ENCODE peak calls at places on chromosome 9, in eight cellular contexts. J, T, W, X, E, N, L and G are unnamed samples.

GRCh38 chr9:123525957-123526356 is 170.0 kb downstream of the CRB2 start:
- DNase-seq in J (no peak), T (no peak), W (no peak), X (no peak), E (no peak), N (no peak), L (no peak), G (no peak)

GRCh38 chr9:96149142-96149541 is 152.8 kb downstream of the HSD17B3 start:
- DNase-seq in J (no peak), T (no peak), W (no peak), X (no peak), E (no peak), N (no peak), L (no peak), G (no peak)

GRCh38 chr9:127983847-127984289 is 3.1 kb upstream of the EEIG1 start:
- DNase-seq in J (no peak), T (no peak), W (no peak), X (peak; percentile 43), E (no peak), N (no peak), L (no peak), G (no peak)

GRCh38 chr9:107486674-107487520 is 2.7 kb downstream of the KLF4 start:
- DNase-seq in J (peak; percentile 28), T (peak; percentile 40), W (no peak), X (peak; percentile 69), E (no peak), N (no peak), L (no peak), G (peak; percentile 33)

GRCh38 chr9:137369111-137369787 is 53.7 kb downstream of the EXD3 start:
- DNase-seq in J (no peak), T (no peak), W (no peak), X (peak; percentile 47), E (no peak), N (no peak), L (no peak), G (no peak)

GRCh38 chr9:15244001-15244441 is 63.0 kb downstream of the TTC39B start:
- DNase-seq in J (no peak), T (peak; percentile 64), W (no peak), X (no peak), E (peak; percentile 31), N (peak; percentile 25), L (no peak), G (no peak)

GRCh38 chr9:133522073-133522910 is 2.5 kb downstream of the MYMK start:
- DNase-seq in J (no peak), T (no peak), W (no peak), X (no peak), E (no peak), N (no peak), L (no peak), G (no peak)

GRCh38 chr9:98540476-98540875 is 168.3 kb downstream of the GABBR2 start:
- DNase-seq in J (no peak), T (no peak), W (no peak), X (no peak), E (no peak), N (no peak), L (no peak), G (no peak)

GRCh38 chr9:114177423-114178064 is 22.2 kb downstream of the COL27A1 start:
- DNase-seq in J (no peak), T (peak; percentile 67), W (no peak), X (no peak), E (peak; percentile 69), N (peak; percentile 89), L (no peak), G (no peak)

GRCh38 chr9:78354324-78354973 is 57.5 kb downstream of the PSAT1 start:
- DNase-seq in J (no peak), T (no peak), W (no peak), X (no peak), E (no peak), N (no peak), L (no peak), G (no peak)

GRCh38 chr9:100673249-100673648 is 95.4 kb downstream of the CAVIN4 start:
- DNase-seq in J (no peak), T (no peak), W (no peak), X (no peak), E (no peak), N (no peak), L (no peak), G (no peak)

GRCh38 chr9:137305060-137305787 is 3.2 kb upstream of the NRARP start:
- DNase-seq in J (peak; percentile 43), T (no peak), W (peak; percentile 61), X (peak; percentile 86), E (peak; percentile 79), N (no peak), L (no peak), G (peak; percentile 89)

GRCh38 chr9:124045076-124045829 is 33.7 kb downstream of the LHX2 start:
- DNase-seq in J (peak; percentile 49), T (peak; percentile 40), W (no peak), X (peak; percentile 75), E (peak; percentile 75), N (peak; percentile 35), L (no peak), G (no peak)

GRCh38 chr9:134413890-134414731 is 87.9 kb downstream of the RXRA start:
- DNase-seq in J (peak; percentile 79), T (peak; percentile 79), W (peak; percentile 26), X (no peak), E (peak; percentile 96), N (peak; percentile 97), L (no peak), G (no peak)

GRCh38 chr9:121985792-121986494 is 107.2 kb downstream of the TTLL11 start:
- DNase-seq in J (peak; percentile 80), T (peak; percentile 88), W (no peak), X (peak; percentile 62), E (peak; percentile 30), N (peak; percentile 18), L (no peak), G (no peak)

GRCh38 chr9:129596541-129597328 is 24.2 kb downstream of the C9orf50 start:
- DNase-seq in J (peak; percentile 67), T (peak; percentile 54), W (peak; percentile 90), X (peak; percentile 93), E (peak; percentile 75), N (no peak), L (peak; percentile 52), G (peak; percentile 76)

GRCh38 chr9:131875828-131876485 is 136.1 kb upstream of the RAPGEF1 start:
- DNase-seq in J (no peak), T (peak; percentile 9), W (no peak), X (no peak), E (peak; percentile 65), N (peak; percentile 81), L (no peak), G (no peak)

GRCh38 chr9:3873818-3874217 is 348.0 kb upstream of the RFX3 start:
- DNase-seq in J (no peak), T (peak; percentile 52), W (no peak), X (no peak), E (no peak), N (peak; percentile 31), L (no peak), G (no peak)

GRCh38 chr9:94767331-94768099 is 41.0 kb downstream of the AOPEP start:
- DNase-seq in J (no peak), T (peak; percentile 21), W (no peak), X (no peak), E (no peak), N (peak; percentile 88), L (no peak), G (no peak)

GRCh38 chr9:131020388-131020787 is 11.4 kb downstream of the LAMC3 start:
- DNase-seq in J (no peak), T (peak; percentile 93), W (no peak), X (no peak), E (peak; percentile 86), N (peak; percentile 21), L (no peak), G (no peak)

GRCh38 chr9:22111871-22112247 is 102.8 kb upstream of the CDKN2B start:
- DNase-seq in J (no peak), T (peak; percentile 85), W (no peak), X (no peak), E (peak; percentile 34), N (peak; percentile 90), L (no peak), G (no peak)

GRCh38 chr9:79233542-79233941 is 338.2 kb upstream of the TLE4 start:
- DNase-seq in J (no peak), T (peak; percentile 44), W (no peak), X (peak; percentile 83), E (peak; percentile 43), N (peak; percentile 52), L (no peak), G (no peak)

GRCh38 chr9:120230227-120230626 is 349.7 kb downstream of the CDK5RAP2 start:
- DNase-seq in J (no peak), T (no peak), W (no peak), X (no peak), E (no peak), N (no peak), L (no peak), G (no peak)